ENCODE peak calls at places on chromosomes 16 and 17, in nine cellular contexts. One of them, this sample, is unnamed.

GRCh38 chr17:36196099-36196496 is 460 bp downstream of the CCL3L1 start:
- DNase-seq in left kidney: no peak
- DNase-seq in stimulated activated CD8-positive, alpha-beta memory T cell treated with anti-CD3 and anti-CD28 coated beads, Interleukin-4, amount 100 ng/mL, for 1 hour: no peak
- DNase-seq in HS-27A: no peak
- DNase-seq in HuH-7.5: no peak
- DNase-seq in NCI-H524: no peak
- DNase-seq in left lobe of liver: no peak
- DNase-seq in EH: no peak
- DNase-seq in effector CD4-positive, alpha-beta T cell: no peak
- DNase-seq in this sample: no peak

GRCh38 chr17:65564793-65565192 is 3.3 kb upstream of the AXIN2 start:
- DNase-seq in NCI-H524: peak
- DNase-seq in effector CD4-positive, alpha-beta T cell: no peak
- DNase-seq in EH: no peak
- DNase-seq in HuH-7.5: no peak
- DNase-seq in stimulated activated CD8-positive, alpha-beta memory T cell treated with anti-CD3 and anti-CD28 coated beads, Interleukin-4, amount 100 ng/mL, for 1 hour: no peak
- DNase-seq in left kidney: peak
- DNase-seq in left lobe of liver: no peak
- DNase-seq in HS-27A: no peak
- DNase-seq in this sample: peak

GRCh38 chr17:42845918-42846593 is 1.7 kb downstream of the AOC2 start:
- DNase-seq in stimulated activated CD8-positive, alpha-beta memory T cell treated with anti-CD3 and anti-CD28 coated beads, Interleukin-4, amount 100 ng/mL, for 1 hour: no peak
- DNase-seq in EH: no peak
- DNase-seq in effector CD4-positive, alpha-beta T cell: no peak
- DNase-seq in HS-27A: no peak
- DNase-seq in NCI-H524: no peak
- DNase-seq in left lobe of liver: no peak
- DNase-seq in HuH-7.5: no peak
- DNase-seq in left kidney: no peak
- DNase-seq in this sample: no peak

GRCh38 chr16:1534021-1535020 is 855 bp downstream of the TMEM204 start:
- DNase-seq in NCI-H524: no peak
- DNase-seq in effector CD4-positive, alpha-beta T cell: no peak
- DNase-seq in HuH-7.5: no peak
- DNase-seq in left kidney: no peak
- DNase-seq in HS-27A: no peak
- DNase-seq in stimulated activated CD8-positive, alpha-beta memory T cell treated with anti-CD3 and anti-CD28 coated beads, Interleukin-4, amount 100 ng/mL, for 1 hour: no peak
- DNase-seq in left lobe of liver: no peak
- DNase-seq in EH: peak
- DNase-seq in this sample: no peak

GRCh38 chr16:62408760-62409159 is 372.5 kb upstream of the CDH8 start:
- DNase-seq in left lobe of liver: no peak
- DNase-seq in left kidney: peak
- DNase-seq in HuH-7.5: no peak
- DNase-seq in NCI-H524: no peak
- DNase-seq in EH: no peak
- DNase-seq in HS-27A: no peak
- DNase-seq in effector CD4-positive, alpha-beta T cell: no peak
- DNase-seq in stimulated activated CD8-positive, alpha-beta memory T cell treated with anti-CD3 and anti-CD28 coated beads, Interleukin-4, amount 100 ng/mL, for 1 hour: no peak
- DNase-seq in this sample: no peak

GRCh38 chr16:57341441-57342303 is 16.9 kb upstream of the CCL22 start:
- DNase-seq in EH: peak
- DNase-seq in effector CD4-positive, alpha-beta T cell: no peak
- DNase-seq in HuH-7.5: no peak
- DNase-seq in NCI-H524: no peak
- DNase-seq in left lobe of liver: no peak
- DNase-seq in HS-27A: peak
- DNase-seq in stimulated activated CD8-positive, alpha-beta memory T cell treated with anti-CD3 and anti-CD28 coated beads, Interleukin-4, amount 100 ng/mL, for 1 hour: no peak
- DNase-seq in left kidney: peak
- DNase-seq in this sample: no peak

GRCh38 chr16:55292491-55292890 is 31.5 kb upstream of the IRX6 start:
- DNase-seq in left kidney: peak
- DNase-seq in EH: no peak
- DNase-seq in effector CD4-positive, alpha-beta T cell: no peak
- DNase-seq in HS-27A: no peak
- DNase-seq in left lobe of liver: no peak
- DNase-seq in HuH-7.5: no peak
- DNase-seq in stimulated activated CD8-positive, alpha-beta memory T cell treated with anti-CD3 and anti-CD28 coated beads, Interleukin-4, amount 100 ng/mL, for 1 hour: no peak
- DNase-seq in NCI-H524: peak
- DNase-seq in this sample: no peak

GRCh38 chr17:42691021-42691545 is 8.8 kb downstream of the CNTNAP1 start:
- DNase-seq in NCI-H524: no peak
- DNase-seq in EH: no peak
- DNase-seq in left lobe of liver: no peak
- DNase-seq in left kidney: no peak
- DNase-seq in stimulated activated CD8-positive, alpha-beta memory T cell treated with anti-CD3 and anti-CD28 coated beads, Interleukin-4, amount 100 ng/mL, for 1 hour: no peak
- DNase-seq in HS-27A: no peak
- DNase-seq in effector CD4-positive, alpha-beta T cell: no peak
- DNase-seq in HuH-7.5: no peak
- DNase-seq in this sample: no peak

GRCh38 chr17:77286641-77287431 is 146.1 kb downstream of the SEC14L1 start:
- DNase-seq in stimulated activated CD8-positive, alpha-beta memory T cell treated with anti-CD3 and anti-CD28 coated beads, Interleukin-4, amount 100 ng/mL, for 1 hour: no peak
- DNase-seq in effector CD4-positive, alpha-beta T cell: no peak
- DNase-seq in left lobe of liver: peak
- DNase-seq in HuH-7.5: peak
- DNase-seq in left kidney: peak
- DNase-seq in HS-27A: no peak
- DNase-seq in NCI-H524: no peak
- DNase-seq in EH: peak
- DNase-seq in this sample: no peak

GRCh38 chr17:32565401-32565800 is 78.6 kb downstream of the CDK5R1 start:
- DNase-seq in effector CD4-positive, alpha-beta T cell: no peak
- DNase-seq in HuH-7.5: no peak
- DNase-seq in stimulated activated CD8-positive, alpha-beta memory T cell treated with anti-CD3 and anti-CD28 coated beads, Interleukin-4, amount 100 ng/mL, for 1 hour: no peak
- DNase-seq in NCI-H524: no peak
- DNase-seq in left lobe of liver: no peak
- DNase-seq in EH: no peak
- DNase-seq in HS-27A: no peak
- DNase-seq in left kidney: no peak
- DNase-seq in this sample: no peak

GRCh38 chr17:1762233-1762905 is 509 bp downstream of the SERPINF1 start:
- DNase-seq in EH: no peak
- DNase-seq in left lobe of liver: peak
- DNase-seq in left kidney: peak
- DNase-seq in HS-27A: no peak
- DNase-seq in stimulated activated CD8-positive, alpha-beta memory T cell treated with anti-CD3 and anti-CD28 coated beads, Interleukin-4, amount 100 ng/mL, for 1 hour: no peak
- DNase-seq in HuH-7.5: no peak
- DNase-seq in NCI-H524: no peak
- DNase-seq in effector CD4-positive, alpha-beta T cell: no peak
- DNase-seq in this sample: peak

GRCh38 chr17:19387921-19388521 is 1.0 kb upstream of the MFAP4 start:
- DNase-seq in effector CD4-positive, alpha-beta T cell: no peak
- DNase-seq in HS-27A: no peak
- DNase-seq in left lobe of liver: no peak
- DNase-seq in NCI-H524: peak
- DNase-seq in left kidney: no peak
- DNase-seq in stimulated activated CD8-positive, alpha-beta memory T cell treated with anti-CD3 and anti-CD28 coated beads, Interleukin-4, amount 100 ng/mL, for 1 hour: no peak
- DNase-seq in EH: peak
- DNase-seq in HuH-7.5: no peak
- DNase-seq in this sample: peak

GRCh38 chr17:28725660-28726395 is at the start of gene TLCD1:
- DNase-seq in NCI-H524: peak
- DNase-seq in EH: peak
- DNase-seq in left lobe of liver: peak
- DNase-seq in HuH-7.5: peak
- DNase-seq in effector CD4-positive, alpha-beta T cell: peak
- DNase-seq in stimulated activated CD8-positive, alpha-beta memory T cell treated with anti-CD3 and anti-CD28 coated beads, Interleukin-4, amount 100 ng/mL, for 1 hour: no peak
- DNase-seq in HS-27A: no peak
- DNase-seq in left kidney: peak
- DNase-seq in this sample: peak

This sample was measured in NCI-H82.